ENCODE peak calls at places on chromosomes 5 and 9, in ten cellular contexts. One of them, this sample, is unnamed.

GRCh38 chr5:89450149-89450538 is 567.2 kb upstream of the MEF2C start:
- DNase-seq in Caco-2: no peak
- DNase-seq in body of pancreas: no peak
- DNase-seq in fibroblast of pulmonary artery: no peak
- DNase-seq in suprapubic skin: no peak
- DNase-seq in GM12865: no peak
- DNase-seq in GM13976: no peak
- DNase-seq in gastrocnemius medialis: no peak
- DNase-seq in fibroblast of the aortic adventitia: no peak
- DNase-seq in GM12864: no peak
- DNase-seq in this sample: no peak

GRCh38 chr9:22446950-22447606 is 454 bp downstream of the DMRTA1 start:
- DNase-seq in gastrocnemius medialis: peak
- DNase-seq in body of pancreas: peak
- DNase-seq in GM12864: no peak
- DNase-seq in Caco-2: peak
- DNase-seq in fibroblast of pulmonary artery: peak
- DNase-seq in suprapubic skin: no peak
- DNase-seq in GM12865: peak
- DNase-seq in GM13976: peak
- DNase-seq in fibroblast of the aortic adventitia: no peak
- DNase-seq in this sample: no peak

GRCh38 chr9:28662675-28663074 is 1089.4 kb upstream of the C9orf72 start:
- DNase-seq in fibroblast of pulmonary artery: no peak
- DNase-seq in gastrocnemius medialis: no peak
- DNase-seq in GM12865: no peak
- DNase-seq in Caco-2: no peak
- DNase-seq in body of pancreas: no peak
- DNase-seq in GM13976: no peak
- DNase-seq in GM12864: no peak
- DNase-seq in fibroblast of the aortic adventitia: no peak
- DNase-seq in suprapubic skin: no peak
- DNase-seq in this sample: no peak

GRCh38 chr5:40615586-40616193 is 64.0 kb upstream of the PTGER4 start:
- DNase-seq in body of pancreas: no peak
- DNase-seq in gastrocnemius medialis: no peak
- DNase-seq in fibroblast of pulmonary artery: peak
- DNase-seq in Caco-2: no peak
- DNase-seq in GM12864: no peak
- DNase-seq in GM12865: no peak
- DNase-seq in GM13976: no peak
- DNase-seq in suprapubic skin: no peak
- DNase-seq in fibroblast of the aortic adventitia: no peak
- DNase-seq in this sample: no peak

GRCh38 chr9:86909388-86909787 is 37.9 kb downstream of the GAS1 start:
- DNase-seq in suprapubic skin: no peak
- DNase-seq in fibroblast of pulmonary artery: peak
- DNase-seq in Caco-2: no peak
- DNase-seq in gastrocnemius medialis: no peak
- DNase-seq in GM13976: no peak
- DNase-seq in body of pancreas: no peak
- DNase-seq in GM12864: no peak
- DNase-seq in fibroblast of the aortic adventitia: peak
- DNase-seq in GM12865: no peak
- DNase-seq in this sample: no peak

GRCh38 chr5:60540855-60541805 is 158.8 kb downstream of the DEPDC1B start:
- DNase-seq in gastrocnemius medialis: no peak
- DNase-seq in body of pancreas: no peak
- DNase-seq in Caco-2: no peak
- DNase-seq in GM13976: peak
- DNase-seq in GM12864: no peak
- DNase-seq in fibroblast of the aortic adventitia: peak
- DNase-seq in fibroblast of pulmonary artery: peak
- DNase-seq in suprapubic skin: no peak
- DNase-seq in GM12865: peak
- DNase-seq in this sample: no peak

GRCh38 chr9:2181794-2182193 is 166.6 kb downstream of the SMARCA2 start:
- DNase-seq in suprapubic skin: no peak
- DNase-seq in body of pancreas: no peak
- DNase-seq in GM13976: no peak
- DNase-seq in GM12864: no peak
- DNase-seq in fibroblast of the aortic adventitia: no peak
- DNase-seq in fibroblast of pulmonary artery: peak
- DNase-seq in GM12865: no peak
- DNase-seq in Caco-2: no peak
- DNase-seq in gastrocnemius medialis: no peak
- DNase-seq in this sample: no peak

GRCh38 chr5:71576241-71576640 is 10.9 kb upstream of the MCCC2 start:
- DNase-seq in Caco-2: no peak
- DNase-seq in body of pancreas: no peak
- DNase-seq in fibroblast of pulmonary artery: no peak
- DNase-seq in suprapubic skin: no peak
- DNase-seq in GM12865: no peak
- DNase-seq in fibroblast of the aortic adventitia: no peak
- DNase-seq in GM12864: no peak
- DNase-seq in gastrocnemius medialis: no peak
- DNase-seq in GM13976: no peak
- DNase-seq in this sample: no peak

GRCh38 chr9:117720066-117720465 is 15.9 kb downstream of the TLR4 start:
- DNase-seq in GM13976: no peak
- DNase-seq in Caco-2: no peak
- DNase-seq in gastrocnemius medialis: no peak
- DNase-seq in fibroblast of the aortic adventitia: no peak
- DNase-seq in GM12864: no peak
- DNase-seq in body of pancreas: no peak
- DNase-seq in suprapubic skin: no peak
- DNase-seq in fibroblast of pulmonary artery: no peak
- DNase-seq in GM12865: no peak
- DNase-seq in this sample: no peak

GRCh38 chr9:70791936-70792335 is 329.5 kb downstream of the TRPM3 start:
- DNase-seq in fibroblast of the aortic adventitia: no peak
- DNase-seq in gastrocnemius medialis: no peak
- DNase-seq in suprapubic skin: no peak
- DNase-seq in fibroblast of pulmonary artery: no peak
- DNase-seq in GM12864: no peak
- DNase-seq in GM13976: no peak
- DNase-seq in GM12865: no peak
- DNase-seq in body of pancreas: no peak
- DNase-seq in Caco-2: no peak
- DNase-seq in this sample: no peak

GRCh38 chr9:70792796-70793195 is 328.6 kb downstream of the TRPM3 start:
- DNase-seq in GM12865: no peak
- DNase-seq in GM13976: no peak
- DNase-seq in GM12864: no peak
- DNase-seq in body of pancreas: no peak
- DNase-seq in fibroblast of the aortic adventitia: no peak
- DNase-seq in suprapubic skin: no peak
- DNase-seq in Caco-2: no peak
- DNase-seq in gastrocnemius medialis: no peak
- DNase-seq in fibroblast of pulmonary artery: no peak
- DNase-seq in this sample: no peak

GRCh38 chr9:70798018-70798417 is 323.4 kb downstream of the TRPM3 start:
- DNase-seq in fibroblast of pulmonary artery: no peak
- DNase-seq in gastrocnemius medialis: no peak
- DNase-seq in GM12864: no peak
- DNase-seq in fibroblast of the aortic adventitia: no peak
- DNase-seq in Caco-2: no peak
- DNase-seq in GM12865: no peak
- DNase-seq in GM13976: no peak
- DNase-seq in suprapubic skin: no peak
- DNase-seq in body of pancreas: no peak
- DNase-seq in this sample: no peak

GRCh38 chr9:70795841-70796240 is 325.6 kb downstream of the TRPM3 start:
- DNase-seq in fibroblast of the aortic adventitia: no peak
- DNase-seq in GM13976: no peak
- DNase-seq in gastrocnemius medialis: no peak
- DNase-seq in body of pancreas: no peak
- DNase-seq in Caco-2: no peak
- DNase-seq in GM12865: no peak
- DNase-seq in suprapubic skin: no peak
- DNase-seq in fibroblast of pulmonary artery: no peak
- DNase-seq in GM12864: no peak
- DNase-seq in this sample: no peak
- TF ChIP-seq CTCF in fibroblast of the aortic adventitia: no peak
- TF ChIP-seq CTCF in GM13976: no peak
- TF ChIP-seq CTCF in gastrocnemius medialis: no peak
- TF ChIP-seq CTCF in body of pancreas: no peak
- TF ChIP-seq CTCF in Caco-2: no peak
- TF ChIP-seq CTCF in GM12865: no peak
- TF ChIP-seq CTCF in suprapubic skin: no peak
- TF ChIP-seq CTCF in fibroblast of pulmonary artery: no peak
- TF ChIP-seq CTCF in GM12864: no peak
- TF ChIP-seq CTCF in this sample: no peak

DNA sequence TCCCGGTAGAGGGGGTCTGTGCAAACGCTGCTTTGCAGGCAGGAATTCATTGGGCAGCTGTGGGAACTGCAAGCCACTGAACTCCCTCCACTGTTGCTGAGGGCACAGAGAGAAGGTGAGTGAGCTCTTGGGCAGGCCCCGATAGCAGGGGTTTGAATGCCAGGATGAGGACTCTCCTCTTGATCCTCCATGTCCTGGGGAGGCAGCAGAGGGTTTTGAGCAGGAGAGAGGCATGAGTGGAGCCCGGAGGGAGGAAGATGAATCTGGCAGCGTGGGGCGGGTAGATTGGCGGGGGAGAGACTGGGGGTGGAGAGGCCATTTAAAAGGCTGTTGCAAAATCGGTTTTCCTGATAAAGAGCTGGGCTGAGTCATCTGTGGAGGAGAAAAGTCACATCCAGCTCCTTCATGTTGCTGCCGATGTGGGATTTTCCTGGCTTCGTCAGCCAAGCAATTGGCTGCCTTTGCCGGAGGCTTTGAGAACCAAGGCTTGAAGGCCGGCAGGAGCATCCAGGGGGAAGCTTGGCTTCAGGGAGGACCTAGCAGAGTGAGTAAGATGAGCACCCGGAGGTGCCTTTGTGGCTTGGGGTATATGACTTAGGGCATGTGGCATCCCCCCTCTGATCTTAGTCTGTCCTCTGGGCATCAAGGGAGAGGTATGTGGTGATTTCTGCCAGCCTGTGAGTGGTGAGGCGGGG is at the start of gene SYNPO:
- DNase-seq in gastrocnemius medialis: peak
- DNase-seq in Caco-2: peak
- DNase-seq in fibroblast of the aortic adventitia: peak
- DNase-seq in body of pancreas: peak
- DNase-seq in fibroblast of pulmonary artery: peak
- DNase-seq in suprapubic skin: no peak
- DNase-seq in GM13976: no peak
- DNase-seq in GM12864: no peak
- DNase-seq in GM12865: no peak
- DNase-seq in this sample: no peak
- TF ChIP-seq CTCF in gastrocnemius medialis: no peak
- TF ChIP-seq CTCF in Caco-2: no peak
- TF ChIP-seq CTCF in fibroblast of the aortic adventitia: no peak
- TF ChIP-seq CTCF in body of pancreas: no peak
- TF ChIP-seq CTCF in fibroblast of pulmonary artery: peak
- TF ChIP-seq CTCF in suprapubic skin: no peak
- TF ChIP-seq CTCF in GM13976: no peak
- TF ChIP-seq CTCF in GM12864: no peak
- TF ChIP-seq CTCF in GM12865: no peak
- TF ChIP-seq CTCF in this sample: no peak

GRCh38 chr9:89007568-89007967 is 16.3 kb downstream of the S1PR3 start:
- DNase-seq in body of pancreas: no peak
- DNase-seq in gastrocnemius medialis: no peak
- DNase-seq in GM12865: no peak
- DNase-seq in GM13976: no peak
- DNase-seq in suprapubic skin: no peak
- DNase-seq in fibroblast of the aortic adventitia: no peak
- DNase-seq in Caco-2: no peak
- DNase-seq in GM12864: no peak
- DNase-seq in fibroblast of pulmonary artery: no peak
- DNase-seq in this sample: no peak

GRCh38 chr9:89010056-89010455 is 18.8 kb downstream of the S1PR3 start:
- DNase-seq in GM13976: no peak
- DNase-seq in gastrocnemius medialis: no peak
- DNase-seq in fibroblast of pulmonary artery: no peak
- DNase-seq in GM12864: no peak
- DNase-seq in Caco-2: no peak
- DNase-seq in fibroblast of the aortic adventitia: no peak
- DNase-seq in GM12865: no peak
- DNase-seq in suprapubic skin: no peak
- DNase-seq in body of pancreas: no peak
- DNase-seq in this sample: no peak

GRCh38 chr9:89010526-89011089 is 19.3 kb downstream of the S1PR3 start:
- DNase-seq in GM12865: no peak
- DNase-seq in fibroblast of the aortic adventitia: no peak
- DNase-seq in suprapubic skin: no peak
- DNase-seq in gastrocnemius medialis: no peak
- DNase-seq in Caco-2: no peak
- DNase-seq in fibroblast of pulmonary artery: no peak
- DNase-seq in GM12864: no peak
- DNase-seq in GM13976: no peak
- DNase-seq in body of pancreas: no peak
- DNase-seq in this sample: no peak

GRCh38 chr9:89008346-89009048 is 17.2 kb downstream of the S1PR3 start:
- DNase-seq in GM13976: no peak
- DNase-seq in fibroblast of the aortic adventitia: no peak
- DNase-seq in Caco-2: no peak
- DNase-seq in body of pancreas: no peak
- DNase-seq in fibroblast of pulmonary artery: no peak
- DNase-seq in suprapubic skin: no peak
- DNase-seq in GM12865: no peak
- DNase-seq in gastrocnemius medialis: no peak
- DNase-seq in GM12864: no peak
- DNase-seq in this sample: no peak

GRCh38 chr9:89009049-89009840 is 18.0 kb downstream of the S1PR3 start:
- DNase-seq in GM12865: no peak
- DNase-seq in gastrocnemius medialis: no peak
- DNase-seq in GM13976: no peak
- DNase-seq in Caco-2: no peak
- DNase-seq in body of pancreas: no peak
- DNase-seq in suprapubic skin: no peak
- DNase-seq in fibroblast of pulmonary artery: no peak
- DNase-seq in fibroblast of the aortic adventitia: no peak
- DNase-seq in GM12864: no peak
- DNase-seq in this sample: no peak
- TF ChIP-seq CTCF in GM12865: no peak
- TF ChIP-seq CTCF in gastrocnemius medialis: no peak
- TF ChIP-seq CTCF in GM13976: no peak
- TF ChIP-seq CTCF in Caco-2: no peak
- TF ChIP-seq CTCF in body of pancreas: no peak
- TF ChIP-seq CTCF in suprapubic skin: no peak
- TF ChIP-seq CTCF in fibroblast of pulmonary artery: peak
- TF ChIP-seq CTCF in fibroblast of the aortic adventitia: no peak
- TF ChIP-seq CTCF in GM12864: no peak
- TF ChIP-seq CTCF in this sample: no peak

DNA sequence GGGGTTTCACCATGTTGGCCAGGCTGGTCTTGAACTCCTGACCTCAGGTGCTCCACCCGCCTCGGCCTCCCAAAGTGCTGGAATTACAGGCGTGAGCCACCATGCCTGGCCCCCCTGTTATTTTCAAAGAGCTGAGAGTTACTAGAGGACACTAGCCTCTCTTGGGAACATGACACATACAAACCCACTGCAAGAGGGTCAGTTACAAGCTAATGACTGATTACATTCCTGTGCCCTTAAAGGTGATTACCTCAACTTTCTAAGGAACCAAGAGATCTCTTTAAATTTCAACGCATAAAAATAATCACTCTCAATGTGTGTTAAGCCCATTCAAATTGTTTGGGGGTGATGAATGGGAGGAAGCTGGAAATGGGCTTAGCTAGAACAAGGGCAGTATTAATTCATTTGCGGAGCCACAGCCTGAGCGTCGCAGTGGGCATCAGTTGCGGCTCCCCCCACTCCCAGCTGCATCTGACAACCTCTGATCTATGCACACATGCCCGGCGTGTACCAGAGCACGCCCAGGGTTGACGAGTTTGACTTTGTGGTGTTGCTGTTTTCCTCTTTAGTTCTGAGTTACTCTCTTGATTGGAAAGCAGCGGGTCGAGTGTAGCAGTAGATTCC is 146.9 kb downstream of the GOLPH3 start:
- DNase-seq in gastrocnemius medialis: no peak
- DNase-seq in body of pancreas: no peak
- DNase-seq in fibroblast of pulmonary artery: no peak
- DNase-seq in suprapubic skin: no peak
- DNase-seq in GM13976: no peak
- DNase-seq in GM12865: no peak
- DNase-seq in fibroblast of the aortic adventitia: no peak
- DNase-seq in GM12864: no peak
- DNase-seq in Caco-2: no peak
- DNase-seq in this sample: no peak
- TF ChIP-seq CTCF in gastrocnemius medialis: no peak
- TF ChIP-seq CTCF in body of pancreas: no peak
- TF ChIP-seq CTCF in fibroblast of pulmonary artery: no peak
- TF ChIP-seq CTCF in suprapubic skin: no peak
- TF ChIP-seq CTCF in GM13976: no peak
- TF ChIP-seq CTCF in GM12865: no peak
- TF ChIP-seq CTCF in fibroblast of the aortic adventitia: no peak
- TF ChIP-seq CTCF in GM12864: no peak
- TF ChIP-seq CTCF in Caco-2: no peak
- TF ChIP-seq CTCF in this sample: no peak

This sample was measured in osteocyte.